ENCODE peak calls at places on chromosomes 7 and 10, in six cellular contexts. T, U, C, Q, F and Y are unnamed samples.

GRCh38 chr10:78727728-78728127 is 341.0 kb upstream of the ZMIZ1 start:
- DNase-seq in T (no peak), U (no peak), C (no peak), Q (peak; percentile 46), F (no peak), Y (no peak)

GRCh38 chr7:112056409-112056808 is 149.8 kb downstream of the DOCK4 start:
- DNase-seq in T (no peak), U (peak; percentile 25), C (peak; percentile 64), Q (no peak), F (peak; percentile 70), Y (peak; percentile 60)

GRCh38 chr10:5492322-5492855 is 7.0 kb downstream of the CALML5 start:
- DNase-seq in T (no peak), U (no peak), C (no peak), Q (no peak), F (no peak), Y (no peak)

GRCh38 chr10:11476035-11476434 is 135.4 kb downstream of the USP6NL start:
- DNase-seq in T (no peak), U (no peak), C (no peak), Q (no peak), F (no peak), Y (no peak)

GRCh38 chr10:9158675-9159074 is 1104.2 kb downstream of the GATA3 start:
- DNase-seq in T (no peak), U (no peak), C (no peak), Q (no peak), F (no peak), Y (no peak)

GRCh38 chr7:155211761-155212160 is 85.9 kb upstream of the INSIG1 start:
- DNase-seq in T (no peak), U (no peak), C (no peak), Q (no peak), F (no peak), Y (no peak)

GRCh38 chr7:11702938-11703337 is 129.1 kb downstream of the THSD7A start:
- DNase-seq in T (peak; percentile 38), U (no peak), C (no peak), Q (no peak), F (no peak), Y (peak; percentile 3)

GRCh38 chr7:116227678-116228239 is 17.4 kb downstream of the TES start:
- DNase-seq in T (no peak), U (no peak), C (no peak), Q (no peak), F (no peak), Y (no peak)

GRCh38 chr7:136049818-136050461 is 72.8 kb upstream of the MTPN start:
- DNase-seq in T (no peak), U (no peak), C (no peak), Q (no peak), F (no peak), Y (no peak)

GRCh38 chr7:38673795-38674194 is 42.6 kb upstream of the AMPH start:
- DNase-seq in T (no peak), U (no peak), C (peak; percentile 8), Q (no peak), F (no peak), Y (no peak)

GRCh38 chr10:124222298-124223000 is 129.1 kb upstream of the CHST15 start:
- DNase-seq in T (no peak), U (peak; percentile 45), C (no peak), Q (no peak), F (no peak), Y (peak; percentile 65)

GRCh38 chr10:112314822-112315474 is 31.7 kb downstream of the TECTB start:
- DNase-seq in T (peak; percentile 80), U (peak; percentile 28), C (peak; percentile 70), Q (peak; percentile 70), F (peak; percentile 73), Y (peak; percentile 80)

GRCh38 chr10:26052326-26052725 is 118.3 kb downstream of the MYO3A start:
- DNase-seq in T (no peak), U (no peak), C (no peak), Q (no peak), F (no peak), Y (no peak)

GRCh38 chr7:105643857-105644256 is 62.6 kb upstream of the EFCAB10 start:
- DNase-seq in T (no peak), U (no peak), C (no peak), Q (no peak), F (no peak), Y (no peak)

GRCh38 chr10:24866615-24867583 is 85.5 kb downstream of the PRTFDC1 start:
- DNase-seq in T (peak; percentile 63), U (no peak), C (peak; percentile 58), Q (peak; percentile 72), F (no peak), Y (no peak)

GRCh38 chr10:101569465-101569837 is 18.6 kb downstream of the POLL start:
- DNase-seq in T (no peak), U (no peak), C (no peak), Q (no peak), F (no peak), Y (no peak)

GRCh38 chr10:128062837-128063563 is 63.2 kb downstream of the MKI67 start:
- DNase-seq in T (no peak), U (peak; percentile 72), C (no peak), Q (no peak), F (no peak), Y (peak; percentile 75)

GRCh38 chr10:30986027-30986672 is 45.5 kb downstream of the ZNF438 start:
- DNase-seq in T (no peak), U (no peak), C (no peak), Q (no peak), F (no peak), Y (no peak)

GRCh38 chr7:20783716-20784310 is 2.9 kb downstream of the SP8 start:
- DNase-seq in T (no peak), U (no peak), C (no peak), Q (no peak), F (peak; percentile 48), Y (no peak)

GRCh38 chr10:4081691-4082111 is 296.7 kb upstream of the KLF6 start:
- DNase-seq in T (no peak), U (no peak), C (no peak), Q (peak; percentile 43), F (no peak), Y (no peak)

DNA sequence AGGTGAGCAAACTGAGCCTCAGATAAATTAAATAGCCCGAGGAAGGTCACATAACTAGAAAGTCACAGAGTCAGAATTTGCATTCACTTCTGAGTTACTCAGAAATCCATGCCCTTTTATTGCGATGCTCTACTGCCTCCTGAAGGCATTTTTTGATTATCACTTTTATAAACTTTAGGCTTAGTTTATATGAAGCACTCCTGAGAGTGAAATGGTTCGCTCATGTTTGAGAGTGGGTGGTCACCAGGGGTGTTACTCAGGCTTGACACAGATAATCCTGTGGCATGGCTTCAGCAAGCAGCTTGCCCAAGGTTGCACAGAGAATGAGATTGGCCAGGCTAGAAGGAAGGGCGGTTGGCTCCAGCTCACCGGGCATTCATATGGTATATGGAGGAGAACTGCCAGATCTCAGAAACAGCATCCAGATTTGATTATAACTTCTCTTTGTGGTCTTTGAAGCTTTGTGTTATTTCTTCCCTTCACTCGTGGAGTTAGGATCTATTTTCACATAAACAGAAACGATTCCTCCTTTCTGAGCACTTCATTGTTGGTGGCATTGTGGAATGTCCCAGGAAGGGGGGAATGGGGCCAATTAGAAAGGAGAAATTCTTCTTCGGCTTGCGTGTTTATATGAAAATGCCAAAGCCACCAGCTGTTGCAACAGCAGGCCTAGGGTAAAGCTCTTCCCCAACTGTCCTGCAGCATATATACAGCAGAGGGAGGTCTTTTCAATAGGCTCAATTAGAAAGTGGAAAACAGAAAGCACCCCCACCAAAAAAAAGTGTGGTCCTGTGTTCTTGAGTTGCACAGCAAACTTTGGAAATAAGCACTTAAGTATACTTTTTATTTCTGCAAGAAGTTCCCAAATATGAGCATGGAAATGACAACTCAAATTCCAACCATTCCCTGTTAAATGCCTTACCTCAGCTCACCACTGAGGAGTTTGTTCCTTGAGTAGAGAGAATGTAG is 628.8 kb downstream of the SUGCT start:
- DNase-seq in T (no peak), U (no peak), C (no peak), Q (no peak), F (no peak), Y (no peak)
- TF ChIP-seq CTCF in T (no peak), U (no peak), C (no peak), Q (no peak), F (no peak), Y (no peak)

GRCh38 chr10:131312261-131312801 is 810 bp upstream of the TCERG1L start:
- DNase-seq in T (no peak), U (no peak), C (no peak), Q (no peak), F (peak; percentile 90), Y (no peak)
- TF ChIP-seq CTCF in T (no peak), U (no peak), C (no peak), Q (peak; percentile 20), F (peak; percentile 99), Y (no peak)

GRCh38 chr10:55283041-55283440 is 482.0 kb upstream of the PCDH15 start:
- DNase-seq in T (no peak), U (no peak), C (no peak), Q (no peak), F (no peak), Y (no peak)

DNA sequence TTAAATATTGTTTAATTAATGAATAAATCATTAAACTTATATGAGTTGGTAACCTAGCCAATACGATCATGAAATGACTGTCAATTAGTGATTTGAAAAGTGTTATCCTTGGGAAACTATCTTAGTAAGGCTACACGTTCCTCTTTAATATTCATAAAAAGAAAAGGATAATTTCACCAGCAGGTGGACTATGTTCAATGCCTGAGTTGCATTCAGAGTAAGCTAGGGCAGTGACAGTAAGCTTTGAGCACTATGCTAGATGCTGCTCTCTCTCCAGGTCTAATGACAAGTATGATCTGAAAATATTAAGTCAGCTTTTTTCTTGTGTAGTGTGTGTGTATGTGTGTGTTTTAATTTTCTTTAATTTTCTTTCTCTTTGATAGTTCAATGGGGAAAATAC is 486.3 kb upstream of the PCDH15 start:
- DNase-seq in T (no peak), U (no peak), C (no peak), Q (no peak), F (no peak), Y (no peak)
- TF ChIP-seq CTCF in T (no peak), U (no peak), C (no peak), Q (peak; percentile 40), F (no peak), Y (no peak)

DNA sequence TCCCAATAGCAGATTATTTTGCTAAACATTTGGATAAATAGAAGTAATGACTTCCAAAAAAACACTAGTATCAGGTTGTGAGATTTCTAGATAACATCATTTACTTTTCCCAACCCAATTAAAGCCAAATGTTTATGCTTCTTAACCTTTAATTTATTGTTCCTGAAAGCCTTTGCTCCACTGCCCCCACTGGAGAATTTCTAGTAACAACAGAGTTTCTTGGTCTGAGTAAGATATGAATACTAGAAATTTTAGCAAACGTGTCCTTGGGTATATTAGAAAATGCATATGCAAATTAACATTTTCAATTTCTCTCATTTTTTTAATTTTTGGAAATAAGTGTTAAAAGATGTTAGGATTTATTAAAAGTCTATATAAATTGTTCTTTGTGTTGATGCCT is 958.0 kb upstream of the PHF14 start:
- DNase-seq in T (no peak), U (no peak), C (no peak), Q (no peak), F (no peak), Y (no peak)
- TF ChIP-seq CTCF in T (no peak), U (no peak), C (no peak), Q (no peak), F (no peak), Y (no peak)

DNA sequence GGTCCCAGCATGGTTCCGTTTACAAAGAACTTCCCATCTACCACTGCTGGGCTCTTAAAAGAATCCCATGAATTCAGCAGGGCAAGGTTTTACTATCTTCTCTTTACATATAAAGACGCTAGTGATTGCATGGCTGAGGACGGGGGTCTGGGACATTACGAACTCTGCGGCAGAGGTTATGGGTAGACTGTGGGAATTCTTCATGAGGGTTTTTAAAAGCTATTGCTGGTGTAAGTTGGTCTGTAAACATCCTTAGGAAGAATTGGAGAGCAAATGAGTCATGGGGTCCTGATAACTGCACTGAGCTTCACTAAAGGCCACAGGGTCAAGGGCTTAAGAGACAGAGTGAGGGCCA is 53.1 kb upstream of the TMEM72 start:
- DNase-seq in T (no peak), U (no peak), C (no peak), Q (no peak), F (no peak), Y (no peak)
- TF ChIP-seq CTCF in T (no peak), U (no peak), C (no peak), Q (peak; percentile 7), F (no peak), Y (no peak)